ENCODE peak calls at places on chromosomes 2 and 18, in eight cellular contexts. Y is fibroblast of pulmonary artery; G is dermis microvascular lymphatic vessel endothelial cell; Z is stimulated activated CD4-positive, alpha-beta T cell treated with anti-CD3 and anti-CD28 coated beads, TNF-alpha, amount 100 ng/mL, for 1 hour; T is hepatocyte; P is memory B cell; L is HCEC 1CT; M is choroid plexus epithelial cell. R is an unnamed sample.

GRCh38 chr2:20620696-20621365 is 30.1 kb downstream of the HS1BP3 start:
- DNase-seq in M (no peak), G (no peak), T (no peak), Z (no peak), Y (no peak), P (no peak), L (no peak), R (no peak)

GRCh38 chr18:74831571-74832250 is 234.0 kb downstream of the ZNF407 start:
- DNase-seq in Z (no peak), L (no peak), T (no peak), G (no peak), Y (no peak), M (peak; percentile 62), P (no peak), R (no peak)

GRCh38 chr2:207423886-207424285 is 105.9 kb upstream of the CREB1 start:
- DNase-seq in Z (no peak), G (no peak), M (peak; percentile 95), T (no peak), L (peak; percentile 97), P (peak; percentile 4), Y (peak; percentile 84), R (no peak)

GRCh38 chr2:156320491-156320896 is 12.0 kb downstream of the NR4A2 start:
- DNase-seq in G (no peak), Z (no peak), M (peak; percentile 16), Y (peak; percentile 39), T (no peak), P (no peak), L (peak; percentile 52), R (no peak)

GRCh38 chr2:223688094-223688835 is 86.1 kb upstream of the SCG2 start:
- DNase-seq in Z (no peak), P (no peak), M (no peak), L (no peak), G (no peak), T (peak; percentile 15), Y (no peak), R (peak; percentile 42)

GRCh38 chr2:60484080-60484737 is 69.2 kb downstream of the BCL11A start:
- DNase-seq in L (no peak), G (peak; percentile 38), M (peak; percentile 76), Z (no peak), Y (peak; percentile 78), T (no peak), P (peak; percentile 30), R (peak; percentile 44)

GRCh38 chr2:157439792-157440186 is 4.1 kb downstream of the CYTIP start:
- DNase-seq in Y (no peak), L (no peak), P (peak; percentile 13), Z (no peak), G (no peak), M (no peak), T (no peak), R (no peak)

GRCh38 chr2:42200534-42201227 is 31.5 kb downstream of the EML4 start:
- DNase-seq in M (peak; percentile 73), L (peak; percentile 77), Z (no peak), Y (peak; percentile 77), T (no peak), G (peak; percentile 5), P (no peak), R (no peak)

GRCh38 chr2:120887844-120888243 is 152.2 kb downstream of the GLI2 start:
- DNase-seq in Y (no peak), T (no peak), Z (no peak), M (no peak), G (no peak), P (no peak), L (no peak), R (no peak)

GRCh38 chr2:85705680-85706039 is 11.5 kb downstream of the GNLY start:
- DNase-seq in G (peak; percentile 42), L (peak; percentile 97), P (no peak), T (peak; percentile 75), Z (no peak), M (peak; percentile 98), Y (peak; percentile 99), R (no peak)

GRCh38 chr18:24214913-24215312 is 76.1 kb downstream of the CABYR start:
- DNase-seq in G (peak; percentile 39), M (no peak), Y (no peak), Z (no peak), L (no peak), P (no peak), T (no peak), R (no peak)

R was measured in iPS-NIHi11.